ENCODE peak calls at places on chromosomes 6 and 20, in four cellular contexts. W, V, G and Y are unnamed samples.

GRCh38 chr20:31845300-31845863 is at the start of gene FOXS1:
- DNase-seq in W (no peak), V (peak; percentile 62), G (no peak), Y (peak; percentile 37)

GRCh38 chr20:40868568-40869223 is 159.9 kb upstream of the TOP1 start:
- DNase-seq in W (no peak), V (no peak), G (no peak), Y (no peak)

GRCh38 chr6:152380351-152380767 is 256.8 kb downstream of the SYNE1 start:
- DNase-seq in W (no peak), V (no peak), G (no peak), Y (no peak)

GRCh38 chr20:49303211-49303610 is 25.4 kb upstream of the ZNFX1 start:
- DNase-seq in W (no peak), V (no peak), G (no peak), Y (no peak)

GRCh38 chr6:139577124-139577800 is 202.8 kb upstream of the CITED2 start:
- DNase-seq in W (no peak), V (peak; percentile 87), G (no peak), Y (no peak)

GRCh38 chr20:37344506-37345338 is 1.2 kb upstream of the SRC start:
- DNase-seq in W (no peak), V (peak; percentile 86), G (no peak), Y (peak; percentile 95)

GRCh38 chr6:3808759-3809514 is 40.2 kb upstream of the FAM50B start:
- DNase-seq in W (no peak), V (no peak), G (no peak), Y (no peak)

GRCh38 chr6:158756977-158757752 is 62.0 kb downstream of the EZR start:
- DNase-seq in W (no peak), V (no peak), G (no peak), Y (no peak)

GRCh38 chr6:120913519-120913918 is 420.8 kb downstream of the TBC1D32 start:
- DNase-seq in W (no peak), V (no peak), G (no peak), Y (no peak)

GRCh38 chr6:81384921-81385320 is 367.6 kb downstream of the TENT5A start:
- DNase-seq in W (no peak), V (no peak), G (no peak), Y (no peak)

GRCh38 chr20:63682384-63683139 is 13.9 kb upstream of the TNFRSF6B start:
- DNase-seq in W (no peak), V (no peak), G (no peak), Y (peak; percentile 84)

GRCh38 chr6:18600236-18600635 is 213.1 kb downstream of the RNF144B start:
- DNase-seq in W (no peak), V (no peak), G (no peak), Y (no peak)

GRCh38 chr6:135185483-135185882 is 4.4 kb downstream of the MYB start:
- DNase-seq in W (no peak), V (no peak), G (no peak), Y (no peak)

GRCh38 chr6:31345026-31345730 is 11.8 kb downstream of the HLA-B start:
- DNase-seq in W (no peak), V (no peak), G (no peak), Y (no peak)

GRCh38 chr6:146598785-146599405 is at the start of gene ADGB:
- DNase-seq in W (no peak), V (peak; percentile 68), G (no peak), Y (peak; percentile 55)

GRCh38 chr20:19973920-19974620 is 43.1 kb upstream of the NAA20 start:
- DNase-seq in W (no peak), V (no peak), G (no peak), Y (no peak)

GRCh38 chr6:38499697-38500096 is 140.0 kb downstream of the BTBD9 start:
- DNase-seq in W (no peak), V (no peak), G (no peak), Y (no peak)